ENCODE peak calls at places on chromosomes 12 and 14, in seven cellular contexts. J is EL; P is activated CD4-positive, alpha-beta T cell treated with anti-CD3 and anti-CD28 coated beads, Interleukin-2, amount 50 U/mL, for 1 hour; D is activated gamma-delta T cell treated with Interleukin-2 at 50 U/mL for 16 hours; F is GM06990; L is activated naive CD8-positive, alpha-beta T cell treated with anti-CD3 and anti-CD28 coated beads, Interleukin-2, amount 50 U/mL, for 24 hours; O is NCI-H1092 treated with DMSO at 0.1 percent for 48 hours. Y is an unnamed sample.
A peak's percentile ranks its signal among the peaks of the same experiment; 100 is the strongest.

GRCh38 chr12:75831413-75831812 is 200.2 kb downstream of the PHLDA1 start:
- DNase-seq in J (no peak), P (no peak), D (no peak), F (no peak), L (no peak), O (peak; percentile 17), Y (peak; percentile 8)

GRCh38 chr12:66087365-66087943 is 43.1 kb downstream of the LLPH start:
- DNase-seq in J (peak; percentile 75), P (peak; percentile 50), D (peak; percentile 40), F (no peak), L (peak; percentile 57), O (peak; percentile 4), Y (peak; percentile 69)

GRCh38 chr14:91018465-91018864 is 42.0 kb downstream of the RPS6KA5 start:
- DNase-seq in J (no peak), P (no peak), D (no peak), F (no peak), L (no peak), O (no peak), Y (no peak)

GRCh38 chr12:63078911-63079310 is 72.1 kb downstream of the AVPR1A start:
- DNase-seq in J (no peak), P (no peak), D (no peak), F (no peak), L (no peak), O (no peak), Y (no peak)

GRCh38 chr14:76430475-76430980 is 54.6 kb downstream of the ESRRB start:
- DNase-seq in J (no peak), P (no peak), D (no peak), F (no peak), L (no peak), O (no peak), Y (no peak)

GRCh38 chr12:108425238-108425795 is 86.2 kb upstream of the CMKLR1 start:
- DNase-seq in J (no peak), P (no peak), D (no peak), F (no peak), L (no peak), O (no peak), Y (no peak)

GRCh38 chr14:65745396-65746190 is 333.1 kb downstream of the FUT8 start:
- DNase-seq in J (no peak), P (no peak), D (no peak), F (no peak), L (no peak), O (no peak), Y (no peak)

GRCh38 chr12:31756977-31757420 is 28.2 kb upstream of the AMN1 start:
- DNase-seq in J (peak; percentile 19), P (no peak), D (no peak), F (no peak), L (no peak), O (no peak), Y (no peak)

GRCh38 chr12:59407799-59408198 is 188.0 kb upstream of the SLC16A7 start:
- DNase-seq in J (no peak), P (no peak), D (no peak), F (no peak), L (no peak), O (no peak), Y (no peak)

GRCh38 chr14:72605096-72605920 is 288.6 kb downstream of the DPF3 start:
- DNase-seq in J (no peak), P (no peak), D (no peak), F (no peak), L (no peak), O (no peak), Y (no peak)

GRCh38 chr12:26278666-26279065 is 83.3 kb downstream of the SSPN start:
- DNase-seq in J (no peak), P (no peak), D (no peak), F (no peak), L (no peak), O (no peak), Y (peak; percentile 77)

GRCh38 chr14:89143595-89143994 is 273.4 kb downstream of the FOXN3 start:
- DNase-seq in J (no peak), P (no peak), D (no peak), F (no peak), L (no peak), O (no peak), Y (no peak)

GRCh38 chr12:65637150-65637549 is 187.1 kb upstream of the HMGA2 start:
- DNase-seq in J (no peak), P (no peak), D (no peak), F (no peak), L (no peak), O (no peak), Y (no peak)

GRCh38 chr12:71653137-71653536 is 10.5 kb downstream of the ZFC3H1 start:
- DNase-seq in J (no peak), P (no peak), D (no peak), F (no peak), L (no peak), O (no peak), Y (no peak)

GRCh38 chr14:105205718-105206208 is 24.7 kb upstream of the NUDT14 start:
- DNase-seq in J (no peak), P (no peak), D (no peak), F (no peak), L (no peak), O (no peak), Y (no peak)

GRCh38 chr12:98838282-98838681 is 193.2 kb downstream of the APAF1 start:
- DNase-seq in J (peak; percentile 12), P (no peak), D (no peak), F (no peak), L (no peak), O (no peak), Y (no peak)

GRCh38 chr14:100589071-100589759 is 2.0 kb upstream of the BEGAIN start:
- DNase-seq in J (no peak), P (no peak), D (no peak), F (no peak), L (no peak), O (no peak), Y (no peak)

GRCh38 chr14:92993302-92993701 is 70.4 kb downstream of the CHGA start:
- DNase-seq in J (no peak), P (no peak), D (no peak), F (no peak), L (no peak), O (no peak), Y (no peak)

Y was measured in NCI-H1105 treated with DMSO at 0.1 percent for 48 hours.